ENCODE peak calls at places on chromosomes 5 and 9, in four cellular contexts. A is prostate gland, K is GM06990, Y is small intestine. F is an unnamed sample.

GRCh38 chr5:31987985-31988710 is 186.0 kb downstream of the GOLPH3 start:
- DNase-seq in Y (no peak), K (no peak), A (no peak), F (peak; percentile 73)

GRCh38 chr5:143546394-143546793 is 142.9 kb upstream of the NR3C1 start:
- DNase-seq in A (no peak), Y (no peak), K (no peak), F (no peak)

GRCh38 chr5:80852331-80853245 is 107.6 kb upstream of the RASGRF2 start:
- DNase-seq in Y (no peak), K (no peak), A (no peak), F (no peak)

GRCh38 chr5:37696190-37697021 is 143.4 kb downstream of the GDNF start:
- DNase-seq in A (no peak), Y (peak; percentile 7), K (no peak), F (no peak)

GRCh38 chr5:55187370-55187769 is 14.4 kb upstream of the CDC20B start:
- DNase-seq in A (no peak), Y (peak; percentile 50), K (no peak), F (no peak)

GRCh38 chr5:122095158-122095557 is 17.1 kb upstream of the LOX start:
- DNase-seq in A (no peak), Y (no peak), K (no peak), F (no peak)

GRCh38 chr9:78021692-78022091 is 9.9 kb downstream of the GNAQ start:
- DNase-seq in K (no peak), Y (peak; percentile 46), A (peak; percentile 3), F (no peak)

GRCh38 chr9:96818535-96818934 is 35.8 kb downstream of the ZNF782 start:
- DNase-seq in K (no peak), Y (no peak), A (no peak), F (no peak)

GRCh38 chr5:167623354-167623753 is 668.1 kb upstream of the WWC1 start:
- DNase-seq in K (no peak), Y (no peak), A (no peak), F (no peak)

GRCh38 chr5:33261305-33261704 is 179.5 kb upstream of the TARS1 start:
- DNase-seq in A (no peak), Y (no peak), K (no peak), F (peak; percentile 61)

GRCh38 chr5:90560771-90561170 is 2.2 kb downstream of the ADGRV1 start:
- DNase-seq in A (no peak), K (no peak), Y (no peak), F (no peak)

GRCh38 chr9:5843450-5844249 is 10.7 kb upstream of the ERMP1 start:
- DNase-seq in Y (no peak), K (no peak), A (peak; percentile 27), F (no peak)

GRCh38 chr5:169861934-169862333 is 118.4 kb downstream of the INSYN2B start:
- DNase-seq in K (no peak), A (no peak), Y (no peak), F (peak; percentile 82)

GRCh38 chr5:34598177-34598794 is 57.8 kb upstream of the RAI14 start:
- DNase-seq in Y (peak; percentile 21), A (no peak), K (no peak), F (peak; percentile 93)

GRCh38 chr5:57316798-57317327 is 143.0 kb downstream of the GPBP1 start:
- DNase-seq in A (no peak), Y (peak; percentile 5), K (no peak), F (peak; percentile 18)

GRCh38 chr5:14925326-14925725 is 53.7 kb upstream of the ANKH start:
- DNase-seq in K (no peak), A (no peak), Y (no peak), F (no peak)

GRCh38 chr9:130885422-130886375 is 10.9 kb downstream of the QRFP start:
- DNase-seq in K (no peak), Y (no peak), A (no peak), F (no peak)

GRCh38 chr9:130883479-130883878 is 13.1 kb downstream of the QRFP start:
- DNase-seq in Y (no peak), A (no peak), K (no peak), F (no peak)

GRCh38 chr9:130884111-130884531 is 12.5 kb downstream of the QRFP start:
- DNase-seq in A (no peak), Y (no peak), K (no peak), F (no peak)

GRCh38 chr9:130882696-130883225 is 13.9 kb downstream of the QRFP start:
- DNase-seq in K (no peak), Y (no peak), A (no peak), F (no peak)

DNA sequence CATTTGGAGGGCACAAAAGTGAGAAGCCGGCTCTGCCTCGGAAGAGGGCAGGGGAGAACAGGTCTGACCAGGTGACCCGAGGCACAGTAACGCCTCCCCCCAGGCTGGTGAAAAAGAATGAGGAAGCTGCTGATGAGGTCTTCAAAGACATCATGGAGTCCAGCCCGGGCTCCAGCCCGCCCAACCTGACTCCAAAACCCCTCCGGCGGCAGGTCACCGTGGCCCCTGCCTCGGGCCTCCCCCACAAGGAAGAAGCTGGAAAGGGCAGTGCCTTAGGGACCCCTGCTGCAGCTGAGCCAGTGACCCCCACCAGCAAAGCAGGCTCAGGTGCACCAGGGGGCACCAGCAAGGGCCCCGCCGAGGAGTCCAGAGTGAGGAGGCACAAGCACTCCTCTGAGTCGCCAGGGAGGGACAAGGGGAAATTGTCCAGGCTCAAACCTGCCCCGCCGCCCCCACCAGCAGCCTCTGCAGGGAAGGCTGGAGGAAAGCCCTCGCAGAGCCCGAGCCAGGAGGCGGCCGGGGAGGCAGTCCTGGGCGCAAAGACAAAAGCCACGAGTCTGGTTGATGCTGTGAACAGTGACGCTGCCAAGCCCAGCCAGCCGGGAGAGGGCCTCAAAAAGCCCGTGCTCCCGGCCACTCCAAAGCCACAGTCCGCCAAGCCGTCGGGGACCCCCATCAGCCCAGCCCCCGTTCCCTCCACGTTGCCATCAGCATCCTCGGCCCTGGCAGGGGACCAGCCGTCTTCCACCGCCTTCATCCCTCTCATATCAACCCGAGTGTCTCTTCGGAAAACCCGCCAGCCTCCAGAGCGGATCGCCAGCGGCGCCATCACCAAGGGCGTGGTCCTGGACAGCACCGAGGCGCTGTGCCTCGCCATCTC is 11.8 kb downstream of the QRFP start:
- DNase-seq in A (no peak), Y (no peak), K (no peak), F (no peak)
- H3K36me3 ChIP-seq in A (peaks cover 60% of the 10 kb centered on the region), Y (peaks cover 38% of the 10 kb centered on the region), K (peaks cover 46% of the 10 kb centered on the region), F (peaks cover 69% of the 10 kb centered on the region)

GRCh38 chr9:37004424-37004935 is 29.6 kb downstream of the PAX5 start:
- DNase-seq in Y (no peak), K (peak; percentile 62), A (no peak), F (no peak)
- H3K27me3 ChIP-seq in Y (peaks cover 25% of the 10 kb centered on the region), K (no peaks in the 10 kb centered on the region), A (peaks cover 16% of the 10 kb centered on the region), F (peaks cover 47% of the 10 kb centered on the region)

DNA sequence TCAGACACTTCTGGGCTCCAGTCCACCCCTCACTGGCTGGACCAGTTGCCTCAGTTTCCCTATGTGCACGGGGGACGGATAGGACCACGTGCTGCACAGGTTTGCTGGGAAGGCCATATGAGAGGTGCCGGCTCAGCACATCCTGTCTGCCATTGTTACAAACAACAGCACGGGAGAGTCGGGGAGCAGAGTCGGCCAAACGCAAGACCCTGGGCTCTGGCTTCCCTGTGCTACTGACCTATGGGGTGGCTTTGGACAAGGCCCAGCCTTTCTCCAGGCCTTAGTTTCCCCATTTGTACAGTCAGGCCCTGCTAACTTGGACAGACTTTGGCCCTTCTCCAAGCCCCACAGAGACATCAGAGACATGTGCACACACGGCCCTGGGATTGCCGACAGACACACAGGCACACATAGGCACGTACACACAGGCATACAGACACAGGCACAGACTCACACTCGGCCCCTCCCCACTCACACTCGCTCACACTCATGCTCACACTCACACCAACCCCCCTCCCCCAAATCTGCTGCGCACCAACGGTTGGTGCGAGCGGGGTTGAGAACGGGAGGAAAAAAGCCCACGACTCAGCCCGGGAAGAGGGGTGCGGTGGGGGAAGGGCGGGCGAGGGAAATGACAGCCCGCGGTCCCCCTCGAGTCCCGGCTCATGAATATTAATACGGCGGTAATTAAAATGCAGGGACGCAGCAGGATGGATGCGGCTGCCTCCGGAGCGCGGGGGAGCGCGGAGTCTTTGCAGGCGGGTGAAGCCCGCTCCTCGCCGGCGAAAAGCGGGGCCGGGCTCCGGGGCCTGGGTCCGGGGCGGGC is 133.0 kb downstream of the C9orf50 start:
- DNase-seq in K (no peak), A (no peak), Y (peak; percentile 37), F (no peak)
- H3K4me3 ChIP-seq in K (peak overlapping the region; percentile 17), A (peak overlapping the region; percentile 43), Y (no peak overlapping the region), F (peak overlapping the region; percentile 33)

GRCh38 chr9:136723989-136724388 is 11.6 kb downstream of the DIPK1B start:
- DNase-seq in A (no peak), K (no peak), Y (no peak), F (no peak)
- H3K36me3 ChIP-seq in A (no peaks in the 10 kb centered on the region), K (peaks cover 33% of the 10 kb centered on the region), Y (peaks cover 20% of the 10 kb centered on the region), F (peaks cover 42% of the 10 kb centered on the region)

GRCh38 chr5:132501961-132502931 is 11.7 kb upstream of the IRF1 start:
- DNase-seq in K (no peak), A (peak; percentile 3), Y (peak; percentile 90), F (no peak)
- H3K27me3 ChIP-seq in K (no peaks in the 10 kb centered on the region), A (no peaks in the 10 kb centered on the region), Y (no peaks in the 10 kb centered on the region), F (no peaks in the 10 kb centered on the region)